ENCODE peak calls at places on chromosomes 3 and 15, in six cellular contexts. A is B cell, G is cardiac fibroblast, O is SJCRH30, K is T-cell, D is AG08395. Q is an unnamed sample.

GRCh38 chr15:95086543-95087252 is 855.3 kb downstream of the MCTP2 start:
- DNase-seq in A (no peak), G (peak; percentile 5), O (no peak), K (no peak), D (peak; percentile 20), Q (no peak)

GRCh38 chr3:172839679-172840078 is 89.2 kb downstream of the ECT2 start:
- DNase-seq in A (no peak), G (no peak), O (no peak), K (no peak), D (no peak), Q (no peak)

GRCh38 chr3:146033950-146034349 is 127.0 kb downstream of the PLOD2 start:
- DNase-seq in A (no peak), G (no peak), O (no peak), K (no peak), D (no peak), Q (no peak)

GRCh38 chr15:70835415-70835814 is 18.5 kb downstream of the LARP6 start:
- DNase-seq in A (no peak), G (peak; percentile 66), O (no peak), K (no peak), D (no peak), Q (peak; percentile 55)

GRCh38 chr3:57100046-57100695 is 39.7 kb downstream of the SPATA12 start:
- DNase-seq in A (peak; percentile 68), G (peak; percentile 79), O (peak; percentile 60), K (peak; percentile 13), D (peak; percentile 81), Q (peak; percentile 32)

GRCh38 chr3:51390186-51390585 is 899 bp upstream of the RBM15B start:
- DNase-seq in A (no peak), G (no peak), O (no peak), K (no peak), D (no peak), Q (no peak)

GRCh38 chr3:82629937-82630336 is 868.5 kb upstream of the GBE1 start:
- DNase-seq in A (no peak), G (no peak), O (no peak), K (no peak), D (no peak), Q (no peak)

GRCh38 chr15:39623550-39623931 is 42.7 kb downstream of the THBS1 start:
- DNase-seq in A (no peak), G (no peak), O (no peak), K (peak; percentile 47), D (no peak), Q (no peak)

GRCh38 chr3:61634678-61635077 is 73.3 kb downstream of the PTPRG start:
- DNase-seq in A (no peak), G (no peak), O (no peak), K (no peak), D (no peak), Q (no peak)